ENCODE peak calls at places on chromosomes 6 and 20, in seven cellular contexts. B is epithelial cell of esophagus, O is uterus, L is skeletal muscle cell, J is GM12892, T is NCI-H146, A is nephron progenitor cell. V is an unnamed sample.

GRCh38 chr6:20876016-20876415 is 341.8 kb downstream of the CDKAL1 start:
- DNase-seq in J (no peak), L (no peak), T (peak), O (no peak), A (no peak), B (no peak), V (no peak)

GRCh38 chr20:59631751-59632380 is 27.5 kb downstream of the PHACTR3 start:
- DNase-seq in J (no peak), L (no peak), B (no peak), O (no peak), T (no peak), A (no peak), V (no peak)

GRCh38 chr6:71321344-71321743 is 32.7 kb downstream of the OGFRL1 start:
- DNase-seq in J (no peak), B (no peak), O (no peak), T (no peak), L (no peak), A (no peak), V (no peak)

GRCh38 chr6:165632194-165632593 is 30.8 kb downstream of the PDE10A start:
- DNase-seq in B (no peak), L (no peak), J (no peak), A (no peak), O (no peak), T (no peak), V (no peak)

GRCh38 chr20:30815577-30816181 is 441.8 kb upstream of the DEFB115 start:
- DNase-seq in L (no peak), A (no peak), O (no peak), B (no peak), J (peak), T (no peak), V (no peak)

GRCh38 chr6:135002229-135002844 is 52.3 kb downstream of the HBS1L start:
- DNase-seq in O (no peak), A (no peak), J (no peak), T (no peak), B (peak), L (no peak), V (no peak)

GRCh38 chr20:60484316-60484715 is 526.1 kb downstream of the CDH26 start:
- DNase-seq in L (no peak), A (no peak), B (no peak), T (no peak), J (no peak), O (no peak), V (no peak)

GRCh38 chr6:22062807-22063408 is 233.9 kb downstream of the PRL start:
- DNase-seq in T (no peak), B (peak), L (no peak), A (no peak), O (no peak), J (no peak), V (no peak)

GRCh38 chr6:19873031-19873430 is 35.9 kb downstream of the ID4 start:
- DNase-seq in O (no peak), A (peak), L (no peak), T (peak), J (no peak), B (no peak), V (no peak)

GRCh38 chr6:36094786-36095496 is 35.4 kb upstream of the MAPK13 start:
- DNase-seq in O (peak), L (peak), B (peak), J (peak), A (peak), T (peak), V (peak)

GRCh38 chr20:56187791-56188190 is 60.7 kb upstream of the MC3R start:
- DNase-seq in L (no peak), O (no peak), T (peak), J (no peak), B (peak), A (no peak), V (no peak)

GRCh38 chr6:74170118-74170517 is 474.1 kb downstream of the CD109 start:
- DNase-seq in L (peak), O (peak), T (no peak), B (peak), J (no peak), A (no peak), V (no peak)

GRCh38 chr6:108200631-108201030 is 34.8 kb downstream of the NR2E1 start:
- DNase-seq in J (no peak), B (peak), O (no peak), L (peak), T (no peak), A (no peak), V (no peak)

GRCh38 chr20:53003420-53003819 is 31.3 kb downstream of the TSHZ2 start:
- DNase-seq in T (no peak), L (peak), A (no peak), B (peak), O (no peak), J (no peak), V (no peak)

GRCh38 chr20:53919886-53920285 is 150.5 kb downstream of the BCAS1 start:
- DNase-seq in T (no peak), L (no peak), O (no peak), A (no peak), J (no peak), B (no peak), V (no peak)

GRCh38 chr6:157838718-157839430 is 15.8 kb downstream of the SNX9 start:
- DNase-seq in L (no peak), O (no peak), B (peak), A (no peak), J (no peak), T (no peak), V (no peak)

GRCh38 chr6:5996701-5997419 is 9.9 kb downstream of the NRN1 start:
- DNase-seq in B (peak), T (no peak), O (no peak), L (no peak), J (no peak), A (peak), V (peak)

GRCh38 chr6:30757261-30757935 is 13.1 kb upstream of the IER3 start:
- DNase-seq in L (no peak), T (no peak), B (no peak), O (no peak), J (no peak), A (no peak), V (no peak)

GRCh38 chr6:431986-432385 is 40.4 kb downstream of the IRF4 start:
- DNase-seq in T (no peak), A (no peak), J (no peak), B (no peak), O (no peak), L (no peak), V (no peak)

GRCh38 chr20:45174434-45175364 is at the start of gene PI3:
- DNase-seq in T (no peak), B (peak), A (no peak), L (no peak), O (no peak), J (no peak), V (no peak)

GRCh38 chr6:15435468-15435867 is 189.6 kb downstream of the JARID2 start:
- DNase-seq in O (no peak), A (no peak), T (no peak), B (no peak), L (no peak), J (no peak), V (no peak)

GRCh38 chr6:27896398-27896796 is 15.8 kb downstream of the OR2B2 start:
- DNase-seq in B (no peak), A (no peak), T (no peak), J (no peak), O (no peak), L (no peak), V (no peak)

GRCh38 chr6:158056355-158056754 is 74.7 kb downstream of the SYNJ2 start:
- DNase-seq in L (no peak), B (no peak), J (no peak), T (no peak), O (no peak), A (no peak), V (no peak)

GRCh38 chr6:31285496-31285895 is 13.6 kb upstream of the HLA-C start:
- DNase-seq in B (no peak), T (no peak), A (no peak), J (no peak), L (no peak), O (no peak), V (no peak)

GRCh38 chr6:23456396-23456795 is 669.6 kb upstream of the NRSN1 start:
- DNase-seq in L (no peak), J (no peak), B (no peak), T (no peak), A (no peak), O (no peak), V (no peak)